ENCODE peak calls at places on chromosome 2, in four cellular contexts. K is Panc1, E is sigmoid colon, B is stomach. X is an unnamed sample.

GRCh38 chr2:208315081-208315788 is 49.2 kb downstream of the PIKFYVE start:
- DNase-seq in K (no peak), E (no peak), B (no peak), X (peak; percentile 76)

GRCh38 chr2:175001546-175001945 is 3.6 kb downstream of the CHN1 start:
- DNase-seq in K (no peak), E (no peak), B (no peak), X (no peak)

GRCh38 chr2:118190365-118190916 is 102.2 kb downstream of the INSIG2 start:
- DNase-seq in K (no peak), E (no peak), B (no peak), X (no peak)

GRCh38 chr2:213995400-213996105 is 415.3 kb upstream of the VWC2L start:
- DNase-seq in K (peak; percentile 54), E (no peak), B (no peak), X (no peak)

GRCh38 chr2:39547811-39548719 is 111.0 kb upstream of the MAP4K3 start:
- DNase-seq in K (no peak), E (no peak), B (no peak), X (no peak)

GRCh38 chr2:26979761-26980160 is 9.3 kb downstream of the MAPRE3 start:
- DNase-seq in K (no peak), E (peak; percentile 70), B (no peak), X (no peak)

GRCh38 chr2:204681412-204681811 is 136.1 kb downstream of the PARD3B start:
- DNase-seq in K (no peak), E (peak; percentile 66), B (no peak), X (no peak)

GRCh38 chr2:218021536-218022071 is 18.8 kb upstream of the TNS1 start:
- DNase-seq in K (no peak), E (peak; percentile 69), B (no peak), X (peak; percentile 79)

GRCh38 chr2:216319771-216320170 is 52.5 kb downstream of the MARCHF4 start:
- DNase-seq in K (no peak), E (no peak), B (no peak), X (no peak)

GRCh38 chr2:21067863-21068537 is 24.1 kb upstream of the APOB start:
- DNase-seq in K (no peak), E (no peak), B (no peak), X (no peak)

GRCh38 chr2:190664240-190664639 is 15.4 kb downstream of the NAB1 start:
- DNase-seq in K (no peak), E (no peak), B (no peak), X (no peak)

GRCh38 chr2:224284134-224284946 is 117.6 kb downstream of the FAM124B start:
- DNase-seq in K (peak; percentile 30), E (no peak), B (no peak), X (no peak)

GRCh38 chr2:161138429-161138828 is 21.8 kb upstream of the TANK start:
- DNase-seq in K (no peak), E (no peak), B (no peak), X (no peak)

GRCh38 chr2:231418820-231419640 is 23.5 kb downstream of the B3GNT7 start:
- DNase-seq in K (no peak), E (no peak), B (no peak), X (no peak)

GRCh38 chr2:30236591-30237245 is 5.4 kb downstream of the LBH start:
- DNase-seq in K (no peak), E (peak; percentile 60), B (peak; percentile 20), X (no peak)

GRCh38 chr2:205405194-205405593 is 277.1 kb upstream of the NRP2 start:
- DNase-seq in K (no peak), E (no peak), B (no peak), X (no peak)

GRCh38 chr2:130824492-130825061 is 12.1 kb upstream of the ARHGEF4 start:
- DNase-seq in K (no peak), E (no peak), B (no peak), X (no peak)

GRCh38 chr2:9844036-9844483 is 786 bp downstream of the TAF1B start:
- DNase-seq in K (no peak), E (no peak), B (no peak), X (no peak)

GRCh38 chr2:227402959-227403358 is 15.2 kb upstream of the SCYGR1 start:
- DNase-seq in K (no peak), E (no peak), B (no peak), X (no peak)

GRCh38 chr2:45033331-45033730 is 24.1 kb upstream of the SIX2 start:
- DNase-seq in K (no peak), E (no peak), B (no peak), X (no peak)

GRCh38 chr2:213545964-213546363 is 261.7 kb downstream of the SPAG16 start:
- DNase-seq in K (no peak), E (no peak), B (no peak), X (no peak)

GRCh38 chr2:132400169-132400900 is 16.3 kb upstream of the GPR39 start:
- DNase-seq in K (no peak), E (no peak), B (no peak), X (no peak)

GRCh38 chr2:234344041-234344440 is 152.8 kb downstream of the ARL4C start:
- DNase-seq in K (no peak), E (no peak), B (no peak), X (no peak)

GRCh38 chr2:135037831-135038230 is 9.4 kb downstream of the MAP3K19 start:
- DNase-seq in K (no peak), E (no peak), B (no peak), X (no peak)

GRCh38 chr2:220528180-220528579 is 900.8 kb downstream of the SLC4A3 start:
- DNase-seq in K (no peak), E (no peak), B (no peak), X (no peak)

GRCh38 chr2:189506514-189506976 is 65.3 kb downstream of the WDR75 start:
- DNase-seq in K (no peak), E (no peak), B (peak; percentile 31), X (no peak)

GRCh38 chr2:111694690-111695089 is 189.3 kb downstream of the ANAPC1 start:
- DNase-seq in K (no peak), E (peak; percentile 67), B (no peak), X (peak; percentile 55)

GRCh38 chr2:133477614-133477990 is 90.7 kb downstream of the NCKAP5 start:
- DNase-seq in K (no peak), E (no peak), B (no peak), X (no peak)

GRCh38 chr2:174800436-174801195 is 36.3 kb upstream of the CHRNA1 start:
- DNase-seq in K (no peak), E (no peak), B (no peak), X (no peak)

GRCh38 chr2:177728920-177729319 is 336.3 kb downstream of the AGPS start:
- DNase-seq in K (no peak), E (no peak), B (no peak), X (no peak)

GRCh38 chr2:99771691-99772333 is 282.0 kb upstream of the REV1 start:
- DNase-seq in K (no peak), E (no peak), B (no peak), X (peak; percentile 31)

DNA sequence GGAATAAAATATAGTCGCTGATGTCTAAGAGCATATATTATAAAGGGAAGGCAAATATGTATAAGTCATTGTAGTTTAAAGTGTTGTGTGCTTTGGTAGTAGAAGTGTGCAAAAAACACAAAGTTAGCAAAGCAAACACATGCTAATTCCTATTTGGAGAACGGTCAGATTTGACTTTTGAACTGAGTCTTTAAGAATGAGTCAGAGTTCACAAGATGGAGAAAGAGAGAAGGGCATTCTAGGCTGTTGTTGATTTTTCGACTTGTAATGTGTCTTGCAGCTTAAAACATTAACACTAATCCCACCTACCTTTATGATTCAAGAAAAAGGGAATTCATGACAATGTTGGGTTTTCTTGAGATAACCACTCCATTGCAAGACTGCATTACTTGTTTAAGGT is 98.1 kb downstream of the CRIM1 start:
- DNase-seq in K (no peak), E (no peak), B (no peak), X (no peak)
- H3K4me1 ChIP-seq in K (peaks cover 97% of the 10 kb centered on the region), E (peaks cover 82% of the 10 kb centered on the region), B (no peaks in the 10 kb centered on the region), X (peaks cover 84% of the 10 kb centered on the region)

GRCh38 chr2:16224298-16225045 is 284.1 kb downstream of the MYCN start:
- DNase-seq in K (no peak), E (no peak), B (no peak), X (no peak)
- H3K9me3 ChIP-seq in K (no peaks in the 10 kb centered on the region), E (no peaks in the 10 kb centered on the region), B (no peaks in the 10 kb centered on the region), X (no peaks in the 10 kb centered on the region)

GRCh38 chr2:37324786-37325624 is at the start of gene PRKD3:
- DNase-seq in K (no peak), E (peak; percentile 80), B (peak; percentile 80), X (peak; percentile 28)

GRCh38 chr2:37323176-37323575 is 1.5 kb downstream of the PRKD3 start:
- DNase-seq in K (no peak), E (no peak), B (no peak), X (no peak)

GRCh38 chr2:37324536-37324785 is 172 bp downstream of the PRKD3 start:
- DNase-seq in K (no peak), E (peak; percentile 93), B (no peak), X (peak; percentile 79)

GRCh38 chr2:37322368-37322767 is 2.3 kb downstream of the PRKD3 start:
- DNase-seq in K (no peak), E (no peak), B (no peak), X (no peak)

DNA sequence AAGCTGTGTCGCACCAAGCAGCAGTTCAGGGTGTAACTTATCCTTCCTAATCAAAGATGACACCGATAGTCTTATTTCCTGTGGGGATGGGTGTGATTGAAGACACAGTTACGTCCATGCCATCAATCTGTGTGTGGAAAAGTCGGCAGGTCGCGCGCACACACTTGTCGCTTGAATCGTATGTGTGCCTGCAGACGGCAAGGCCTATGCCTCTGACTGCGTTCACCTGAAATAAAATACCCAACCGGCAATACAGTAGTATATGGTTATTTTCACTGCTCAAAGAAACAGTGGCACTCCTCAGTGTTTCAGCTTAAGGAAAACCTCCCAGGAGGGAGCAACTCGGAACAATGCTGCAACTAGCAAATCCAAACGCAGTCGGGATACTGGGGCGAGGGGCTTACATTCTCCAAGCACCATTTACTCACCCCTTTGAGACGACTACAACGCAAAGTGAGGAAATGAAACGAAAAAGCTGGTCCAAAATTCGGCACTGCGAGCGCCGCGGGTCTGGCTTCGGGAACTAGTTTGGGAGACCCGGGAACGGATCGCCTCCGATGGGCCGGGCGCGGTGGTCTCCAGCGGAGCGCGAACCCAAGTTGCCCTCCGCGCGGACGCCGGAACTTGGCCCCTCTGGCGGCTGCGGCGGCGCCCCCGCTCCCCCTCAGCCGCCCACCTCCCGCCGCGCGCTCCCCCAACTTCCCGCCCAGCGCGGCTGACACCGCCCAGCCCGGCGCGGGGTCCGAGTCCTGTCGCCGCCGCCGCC is 680 bp downstream of the PRKD3 start:
- DNase-seq in K (no peak), E (peak; percentile 72), B (no peak), X (peak; percentile 39)
- H3K4me1 ChIP-seq in K (peaks cover 20% of the 10 kb centered on the region), E (peaks cover 57% of the 10 kb centered on the region), B (peaks cover 32% of the 10 kb centered on the region), X (peaks cover 35% of the 10 kb centered on the region)

GRCh38 chr2:28565720-28566295 is 69.9 kb downstream of the PLB1 start:
- DNase-seq in K (no peak), E (peak; percentile 59), B (no peak), X (no peak)

GRCh38 chr2:28565033-28565432 is 69.2 kb downstream of the PLB1 start:
- DNase-seq in K (no peak), E (peak; percentile 58), B (no peak), X (no peak)

GRCh38 chr2:28566441-28567075 is 70.7 kb downstream of the PLB1 start:
- DNase-seq in K (no peak), E (peak; percentile 91), B (peak; percentile 88), X (peak; percentile 78)

GRCh38 chr2:28563869-28564268 is 68.0 kb downstream of the PLB1 start:
- DNase-seq in K (no peak), E (peak; percentile 36), B (no peak), X (no peak)

DNA sequence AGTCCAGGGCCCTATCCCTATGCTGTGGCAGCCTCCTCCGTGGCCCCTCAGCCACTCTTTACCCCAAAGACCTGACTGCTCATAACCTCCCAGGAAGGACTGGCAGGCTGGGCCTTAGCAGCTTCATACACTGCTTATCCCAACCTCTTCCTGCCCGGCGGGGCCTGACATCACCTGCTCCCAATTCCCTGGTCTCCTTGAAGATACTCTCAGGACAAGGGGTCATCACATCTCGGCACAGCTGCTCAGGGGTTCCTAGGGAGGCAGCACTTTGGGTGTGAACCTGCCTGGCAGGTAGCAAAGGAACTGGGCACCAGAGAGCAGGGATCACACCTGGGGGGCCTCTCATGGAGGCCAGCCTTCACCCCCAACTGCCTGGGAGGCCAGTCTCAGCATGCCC is 68.5 kb downstream of the PLB1 start:
- DNase-seq in K (no peak), E (peak; percentile 58), B (no peak), X (no peak)
- H3K9me3 ChIP-seq in K (peaks cover 4% of the 10 kb centered on the region), E (no peaks in the 10 kb centered on the region), B (no peaks in the 10 kb centered on the region), X (no peaks in the 10 kb centered on the region)

X was measured in gastrocnemius medialis.